ENCODE peak calls at places on chromosomes 16 and 17, in nine cellular contexts. H is testis; I is GM13977; W is AG04450; X is IMR-90; R is neural crest cell; V is activated CD8-positive, alpha-beta T cell treated with anti-CD3 and anti-CD28 coated beads for 36 hours; Q is HFFc6; T is prostate gland. Y is an unnamed sample.

GRCh38 chr16:2161911-2162310 is 6.3 kb downstream of the TRAF7 start:
- DNase-seq in R (no peak), W (no peak), X (no peak), H (no peak), V (no peak), I (no peak), T (no peak), Q (no peak), Y (no peak)

GRCh38 chr16:30526137-30526822 is at the start of gene ZNF768:
- DNase-seq in T (no peak), V (no peak), Q (peak), H (peak), X (no peak), R (peak), I (peak), W (no peak), Y (no peak)

GRCh38 chr16:9107025-9107970 is 15.9 kb downstream of the HAPSTR1 start:
- DNase-seq in Q (peak), X (peak), W (no peak), I (no peak), R (no peak), T (no peak), H (no peak), V (no peak), Y (no peak)

GRCh38 chr17:74742978-74743545 is 5.4 kb upstream of the NHERF1 start:
- DNase-seq in V (no peak), W (no peak), X (no peak), T (no peak), Q (no peak), I (no peak), R (no peak), H (no peak), Y (no peak)

GRCh38 chr16:52492789-52493357 is 54.1 kb downstream of the TOX3 start:
- DNase-seq in H (no peak), Q (no peak), W (no peak), V (no peak), I (peak), R (no peak), T (no peak), X (no peak), Y (no peak)

GRCh38 chr16:11133344-11133921 is 122.6 kb downstream of the SOCS1 start:
- DNase-seq in T (peak), V (no peak), I (no peak), X (peak), Q (peak), W (peak), H (peak), R (no peak), Y (no peak)

GRCh38 chr16:48637039-48637438 is 27.1 kb upstream of the N4BP1 start:
- DNase-seq in V (no peak), I (no peak), X (no peak), T (no peak), R (no peak), W (no peak), H (no peak), Q (no peak), Y (no peak)

GRCh38 chr17:64687376-64687775 is 25.3 kb upstream of the SMURF2 start:
- DNase-seq in X (no peak), V (no peak), I (no peak), H (no peak), T (no peak), R (no peak), W (no peak), Q (no peak), Y (no peak)

GRCh38 chr16:84774810-84775209 is 45.0 kb upstream of the CRISPLD2 start:
- DNase-seq in W (peak), H (no peak), I (no peak), Q (peak), R (no peak), V (no peak), X (peak), T (no peak), Y (no peak)

GRCh38 chr17:83083368-83084201 is 4.2 kb downstream of the METRNL start:
- DNase-seq in X (peak), H (no peak), W (peak), V (peak), R (no peak), Q (peak), T (no peak), I (no peak), Y (peak)

GRCh38 chr17:50943575-50943933 is 77.4 kb upstream of the TOB1 start:
- DNase-seq in W (no peak), I (no peak), H (peak), R (no peak), V (no peak), Q (no peak), T (no peak), X (no peak), Y (no peak)

GRCh38 chr17:19303367-19303776 is 59.2 kb downstream of the B9D1 start:
- DNase-seq in R (no peak), I (no peak), T (no peak), Q (no peak), X (no peak), H (no peak), V (no peak), W (no peak), Y (no peak)

GRCh38 chr16:13895516-13895915 is 24.4 kb upstream of the ERCC4 start:
- DNase-seq in H (no peak), X (no peak), Q (no peak), W (no peak), R (no peak), I (no peak), V (no peak), T (no peak), Y (no peak)

GRCh38 chr17:81148986-81149533 is 16.2 kb upstream of the PVALEF start:
- DNase-seq in T (no peak), W (no peak), X (no peak), I (no peak), Q (no peak), H (no peak), V (no peak), R (no peak), Y (no peak)

GRCh38 chr17:63682441-63682840 is 17.5 kb downstream of the LIMD2 start:
- DNase-seq in W (no peak), Q (no peak), T (no peak), H (no peak), X (no peak), R (no peak), I (no peak), V (no peak), Y (no peak)

GRCh38 chr16:28977703-28978641 is 3.4 kb downstream of the SPNS1 start:
- DNase-seq in Q (no peak), I (peak), H (no peak), W (no peak), V (no peak), T (no peak), X (no peak), R (no peak), Y (no peak)

GRCh38 chr17:56681561-56682266 is 88.2 kb downstream of the NOG start:
- DNase-seq in R (no peak), H (no peak), V (peak), W (peak), Q (peak), X (peak), I (no peak), T (no peak), Y (no peak)

GRCh38 chr17:28071891-28072606 is 29.6 kb downstream of the NLK start:
- DNase-seq in Q (no peak), X (no peak), I (no peak), T (no peak), H (no peak), W (no peak), V (no peak), R (no peak), Y (no peak)

GRCh38 chr17:62724398-62725146 is 83.5 kb downstream of the MARCHF10 start:
- DNase-seq in H (no peak), V (peak), R (no peak), I (peak), X (peak), T (peak), Q (no peak), W (no peak), Y (peak)

GRCh38 chr17:81404557-81405165 is 9.4 kb downstream of the BAHCC1 start:
- DNase-seq in Q (no peak), T (no peak), X (no peak), V (no peak), I (no peak), H (no peak), W (no peak), R (no peak), Y (no peak)

GRCh38 chr17:58249270-58250133 is 11.1 kb downstream of the LPO start:
- DNase-seq in W (peak), H (peak), X (peak), Q (peak), R (peak), V (peak), I (peak), T (peak), Y (peak)

GRCh38 chr17:73749337-73749807 is 105.1 kb upstream of the SDK2 start:
- DNase-seq in I (no peak), X (no peak), Q (no peak), W (no peak), R (no peak), T (no peak), V (no peak), H (no peak), Y (no peak)

GRCh38 chr17:80376531-80376930 is 38.4 kb upstream of the ENDOV start:
- DNase-seq in Q (no peak), T (no peak), V (no peak), I (no peak), R (no peak), X (no peak), W (no peak), H (no peak), Y (no peak)

GRCh38 chr17:62067165-62068145 is 2.4 kb upstream of the MED13 start:
- DNase-seq in I (no peak), R (no peak), X (no peak), H (no peak), W (no peak), Q (no peak), T (no peak), V (no peak), Y (no peak)

GRCh38 chr16:50984688-50985087 is 166.4 kb downstream of the SALL1 start:
- DNase-seq in T (no peak), R (no peak), X (no peak), I (no peak), V (no peak), Q (no peak), H (no peak), W (no peak), Y (no peak)

GRCh38 chr17:67582632-67583230 is 135.0 kb upstream of the NOL11 start:
- DNase-seq in I (no peak), T (peak), X (peak), W (no peak), V (no peak), Q (no peak), R (no peak), H (peak), Y (no peak)

GRCh38 chr17:52178013-52178412 is 19.5 kb upstream of the CA10 start:
- DNase-seq in W (no peak), Q (no peak), T (no peak), H (no peak), V (no peak), R (no peak), X (no peak), I (no peak), Y (no peak)

GRCh38 chr16:17273142-17273561 is 197.6 kb downstream of the XYLT1 start:
- DNase-seq in H (no peak), T (no peak), W (peak), R (no peak), Q (peak), I (peak), V (peak), X (peak), Y (no peak)

GRCh38 chr17:74417178-74418045 is 14.5 kb upstream of the GPRC5C start:
- DNase-seq in W (no peak), V (peak), X (no peak), Q (peak), H (no peak), T (no peak), I (peak), R (no peak), Y (no peak)

GRCh38 chr17:412211-413015 is 59.8 kb upstream of the RPH3AL start:
- DNase-seq in Q (peak), T (peak), W (peak), H (peak), R (peak), I (peak), X (peak), V (peak), Y (peak)

GRCh38 chr17:41734139-41734948 is at the start of gene HAP1:
- DNase-seq in X (peak), I (no peak), H (peak), R (peak), T (peak), V (peak), W (no peak), Q (no peak), Y (no peak)

GRCh38 chr17:58960068-58960467 is 146.6 kb downstream of the TRIM37 start:
- DNase-seq in V (no peak), X (peak), T (peak), R (no peak), Q (peak), W (peak), H (peak), I (peak), Y (no peak)

GRCh38 chr16:2074071-2074470 is 26.3 kb downstream of the TSC2 start:
- DNase-seq in W (no peak), T (no peak), R (no peak), H (no peak), Q (no peak), I (no peak), X (no peak), V (no peak), Y (no peak)

GRCh38 chr17:4945176-4945943 is 3.0 kb downstream of the PFN1 start:
- DNase-seq in Q (peak), V (peak), W (peak), H (peak), T (peak), R (no peak), X (peak), I (peak), Y (peak)

GRCh38 chr17:64732336-64733006 is 70.4 kb upstream of the SMURF2 start:
- DNase-seq in T (no peak), Q (peak), V (no peak), X (peak), W (no peak), I (no peak), H (peak), R (no peak), Y (no peak)

GRCh38 chr17:16419929-16420271 is 4.5 kb downstream of the TRPV2 start:
- DNase-seq in W (peak), R (no peak), T (no peak), Q (no peak), H (no peak), I (peak), X (peak), V (peak), Y (no peak)

GRCh38 chr16:15689290-15689689 is 39.2 kb downstream of the NDE1 start:
- DNase-seq in W (no peak), I (no peak), H (no peak), R (no peak), T (no peak), X (peak), V (no peak), Q (peak), Y (no peak)

GRCh38 chr16:66493490-66494401 is 56.2 kb downstream of the TK2 start:
- DNase-seq in I (no peak), V (no peak), R (no peak), X (no peak), T (no peak), H (no peak), W (no peak), Q (no peak), Y (no peak)

DNA sequence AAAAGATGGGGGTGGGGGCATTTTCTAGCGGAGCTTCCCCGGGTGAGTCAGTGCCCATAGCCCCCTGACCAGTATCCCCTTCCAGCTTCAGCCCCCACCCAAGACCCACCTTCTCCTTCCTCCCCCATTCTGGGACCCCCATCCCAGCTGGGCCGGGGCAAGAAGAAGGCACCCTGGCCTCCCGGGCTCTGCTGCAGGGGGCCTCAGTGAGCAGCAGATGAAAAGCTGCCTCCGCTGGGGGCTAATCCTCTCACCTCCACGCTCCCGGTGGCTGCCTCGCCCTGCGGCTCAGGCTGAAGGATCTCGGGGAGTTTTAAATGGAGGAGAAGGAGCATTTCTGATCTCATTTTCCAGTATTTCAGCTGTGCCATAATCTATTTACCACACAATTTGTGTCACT is 313.5 kb upstream of the TNRC6C start:
- DNase-seq in V (peak), W (no peak), R (no peak), H (no peak), Q (no peak), X (no peak), T (no peak), I (no peak), Y (no peak)
- TF ChIP-seq CTCF in V (peak), W (no peak), R (no peak), H (no peak), Q (no peak), X (no peak), T (no peak), I (no peak), Y (no peak)

GRCh38 chr16:74025-74424 is 1.6 kb upstream of the RHBDF1 start:
- DNase-seq in Q (no peak), I (no peak), V (no peak), W (no peak), H (no peak), T (no peak), R (no peak), X (no peak), Y (no peak)

GRCh38 chr16:74437-75318 is 2.2 kb upstream of the RHBDF1 start:
- DNase-seq in T (no peak), H (no peak), R (no peak), X (no peak), W (no peak), I (no peak), V (no peak), Q (no peak), Y (no peak)

GRCh38 chr16:77273-77806 is 685 bp upstream of the MPG start:
- DNase-seq in V (peak), W (no peak), X (peak), I (peak), H (peak), T (no peak), Q (peak), R (peak), Y (no peak)

GRCh38 chr16:76535-77272 is 1.3 kb upstream of the MPG start:
- DNase-seq in X (peak), W (no peak), I (no peak), H (peak), V (peak), Q (peak), R (no peak), T (no peak), Y (no peak)

GRCh38 chr16:75580-76501 is 2.2 kb upstream of the MPG start:
- DNase-seq in T (no peak), X (peak), I (no peak), H (peak), R (peak), W (no peak), V (no peak), Q (peak), Y (no peak)
- TF ChIP-seq CTCF in T (no peak), X (peak), I (no peak), H (no peak), R (no peak), W (peak), V (no peak), Q (peak), Y (no peak)

DNA sequence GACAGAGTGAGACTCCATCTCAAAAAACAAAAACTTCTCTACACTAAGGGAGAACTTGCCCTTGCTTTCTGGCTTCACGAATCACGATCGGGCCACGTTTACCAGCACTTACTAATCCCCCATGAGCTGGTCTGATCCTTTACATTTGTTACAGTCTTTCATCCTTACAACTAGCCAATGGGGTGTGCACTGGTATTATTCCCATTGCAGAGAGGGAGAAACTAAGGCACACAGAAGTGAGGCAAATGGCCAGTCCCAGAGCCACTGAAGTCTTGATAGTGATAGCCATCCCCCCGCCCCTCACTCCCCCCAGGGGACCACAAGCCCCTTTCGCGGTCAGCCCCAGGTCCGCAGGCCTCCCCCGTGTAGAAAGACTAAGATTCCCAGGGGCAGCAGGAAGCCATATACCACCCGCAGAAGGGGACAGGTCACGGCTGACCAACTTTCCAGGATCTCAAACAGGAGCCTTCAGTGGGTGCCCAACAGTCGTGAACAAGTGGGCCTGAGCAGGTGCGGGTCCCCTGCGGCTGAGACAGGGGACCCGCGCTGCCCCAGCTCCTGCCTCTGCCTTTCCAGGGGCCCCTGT is 828 bp downstream of the NATD1 start:
- DNase-seq in I (no peak), Q (no peak), V (no peak), T (no peak), W (no peak), H (peak), X (no peak), R (no peak), Y (no peak)
- TF ChIP-seq CTCF in I (no peak), Q (no peak), V (no peak), T (no peak), W (no peak), H (no peak), X (no peak), R (no peak), Y (no peak)

DNA sequence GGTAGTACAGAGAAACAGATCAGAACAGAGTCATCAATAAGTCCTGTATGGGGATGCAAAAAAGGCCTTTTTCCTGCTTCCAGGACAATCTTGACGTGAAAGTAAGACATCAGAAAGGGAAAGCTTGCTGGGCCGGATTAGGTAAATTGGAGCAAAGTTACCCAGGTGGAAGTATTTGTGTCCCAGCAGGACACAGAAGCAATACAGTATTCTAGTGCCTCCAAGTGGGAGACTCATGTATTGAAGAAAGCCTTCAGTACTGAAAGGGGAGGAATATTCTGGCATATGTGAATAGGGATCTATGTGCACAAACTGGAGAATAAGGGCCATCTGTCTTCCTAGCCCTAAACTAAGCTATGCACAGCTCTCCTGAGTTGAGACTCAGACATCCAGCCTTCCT is 327.2 kb upstream of the CDH8 start:
- DNase-seq in Q (no peak), T (no peak), I (no peak), V (no peak), H (no peak), R (no peak), X (no peak), W (no peak), Y (no peak)
- TF ChIP-seq CTCF in Q (no peak), T (no peak), I (no peak), V (no peak), H (no peak), R (peak), X (no peak), W (no peak), Y (no peak)

Y was measured in natural killer cell.